ENCODE peak calls at places on chromosomes 5 and 9, in four cellular contexts. V is endodermal cell, T is spleen, Z is HepG2. Q is an unnamed sample.

GRCh38 chr9:107137495-107138202 is 145.4 kb upstream of the RAD23B start:
- DNase-seq in T (no peak), V (no peak), Z (peak), Q (no peak)

GRCh38 chr5:1665231-1665630 is 134.4 kb downstream of the MRPL36 start:
- DNase-seq in Z (no peak), V (no peak), T (no peak), Q (no peak)

GRCh38 chr9:136119259-136120118 is 814 bp upstream of the TMEM250 start:
- DNase-seq in Z (peak), V (peak), T (no peak), Q (no peak)

GRCh38 chr5:131496400-131496713 is 138.7 kb downstream of the RAPGEF6 start:
- DNase-seq in V (no peak), Z (no peak), T (no peak), Q (no peak)

GRCh38 chr9:99087462-99087861 is 17.5 kb upstream of the TGFBR1 start:
- DNase-seq in T (no peak), V (no peak), Z (no peak), Q (no peak)

GRCh38 chr9:123063172-123063508 is 29.7 kb downstream of the GPR21 start:
- DNase-seq in Z (no peak), V (no peak), T (no peak), Q (no peak)

GRCh38 chr5:34539183-34539582 is 116.9 kb upstream of the RAI14 start:
- DNase-seq in Z (no peak), V (no peak), T (no peak), Q (no peak)

GRCh38 chr9:116843863-116844620 is 156.9 kb downstream of the TRIM32 start:
- DNase-seq in V (no peak), T (no peak), Z (no peak), Q (no peak)

GRCh38 chr5:165735388-165735787 is 2230.0 kb downstream of the MAT2B start:
- DNase-seq in V (no peak), Z (no peak), T (no peak), Q (no peak)

GRCh38 chr9:127450170-127450830 is 906 bp downstream of the RPL12 start:
- DNase-seq in Z (no peak), T (no peak), V (peak), Q (no peak)

GRCh38 chr5:171806976-171807823 is 21.6 kb downstream of the SMIM23 start:
- DNase-seq in V (peak), T (peak), Z (no peak), Q (no peak)

GRCh38 chr9:114059047-114059803 is 18.9 kb downstream of the AMBP start:
- DNase-seq in T (peak), V (peak), Z (peak), Q (peak)

GRCh38 chr5:151014680-151015343 is 5.6 kb upstream of the GPX3 start:
- DNase-seq in Z (peak), T (no peak), V (no peak), Q (no peak)

GRCh38 chr9:20209421-20210340 is 412.6 kb downstream of the MLLT3 start:
- DNase-seq in T (no peak), Z (no peak), V (no peak), Q (no peak)

GRCh38 chr5:96483878-96484277 is 50.8 kb upstream of the PCSK1 start:
- DNase-seq in T (no peak), Z (peak), V (peak), Q (no peak)

GRCh38 chr9:69943146-69943545 is 100.5 kb upstream of the MAMDC2 start:
- DNase-seq in T (no peak), V (no peak), Z (no peak), Q (no peak)

GRCh38 chr5:124439609-124440008 is 306.8 kb downstream of the ZNF608 start:
- DNase-seq in Z (no peak), V (no peak), T (no peak), Q (no peak)

GRCh38 chr9:102497709-102498108 is 497.4 kb upstream of the CYLC2 start:
- DNase-seq in T (no peak), Z (no peak), V (no peak), Q (no peak)

GRCh38 chr9:109880276-109881169 is 100.5 kb downstream of the PALM2AKAP2 start:
- DNase-seq in Z (peak), T (no peak), V (peak), Q (no peak)

GRCh38 chr9:4315582-4316215 is 15.8 kb upstream of the GLIS3 start:
- DNase-seq in T (peak), Z (peak), V (peak), Q (no peak)

GRCh38 chr5:147935032-147935431 is 28.7 kb upstream of the C5orf46 start:
- DNase-seq in T (no peak), V (no peak), Z (peak), Q (no peak)

GRCh38 chr5:30438785-30439184 is 754.7 kb upstream of the CDH6 start:
- DNase-seq in T (no peak), V (peak), Z (no peak), Q (no peak)

GRCh38 chr9:89483592-89484474 is 14.1 kb downstream of the SEMA4D start:
- DNase-seq in V (no peak), T (peak), Z (no peak), Q (no peak)

GRCh38 chr9:14515564-14516198 is 177.6 kb downstream of the ZDHHC21 start:
- DNase-seq in Z (no peak), V (peak), T (no peak), Q (peak)

GRCh38 chr5:67805666-67806348 is 409.7 kb upstream of the PIK3R1 start:
- DNase-seq in Z (no peak), V (peak), T (no peak), Q (no peak)

GRCh38 chr5:33726422-33727165 is 165.2 kb downstream of the ADAMTS12 start:
- DNase-seq in V (no peak), Z (no peak), T (no peak), Q (no peak)

GRCh38 chr5:10454591-10455272 is 13.1 kb downstream of the ROPN1L start:
- DNase-seq in T (no peak), Z (no peak), V (no peak), Q (peak)

GRCh38 chr5:112491257-112491656 is 72.2 kb upstream of the EPB41L4A start:
- DNase-seq in T (no peak), V (peak), Z (peak), Q (no peak)

GRCh38 chr5:57824047-57824446 is 341.4 kb upstream of the ACTBL2 start:
- DNase-seq in V (no peak), Z (no peak), T (no peak), Q (no peak)

GRCh38 chr5:151195622-151196021 is 28.3 kb downstream of the CCDC69 start:
- DNase-seq in T (no peak), Z (no peak), V (no peak), Q (no peak)

GRCh38 chr9:90890146-90890545 is 88.5 kb downstream of the SYK start:
- DNase-seq in V (peak), Z (peak), T (no peak), Q (no peak)

GRCh38 chr5:88889165-88890069 is 6.4 kb upstream of the MEF2C start:
- DNase-seq in Z (no peak), V (peak), T (peak), Q (no peak)

GRCh38 chr9:119986205-119986604 is 593.8 kb downstream of the CDK5RAP2 start:
- DNase-seq in Z (no peak), T (no peak), V (no peak), Q (no peak)

GRCh38 chr9:2307480-2307879 is 292.3 kb downstream of the SMARCA2 start:
- DNase-seq in T (no peak), V (no peak), Z (no peak), Q (no peak)

GRCh38 chr9:32339424-32339823 is 45.0 kb upstream of the ACO1 start:
- DNase-seq in V (no peak), Z (no peak), T (no peak), Q (no peak)

GRCh38 chr5:6788956-6789649 is 75.9 kb downstream of the TENT4A start:
- DNase-seq in V (peak), Z (no peak), T (no peak), Q (no peak)

GRCh38 chr9:121199921-121200320 is 1.7 kb downstream of the RAB14 start:
- DNase-seq in Z (no peak), V (no peak), T (no peak), Q (no peak)

GRCh38 chr9:127919253-127919815 is 2.5 kb upstream of the ST6GALNAC4 start:
- DNase-seq in V (no peak), Z (peak), T (no peak), Q (peak)

GRCh38 chr5:39219433-39219832 is at the start of gene FYB1:
- DNase-seq in Z (no peak), T (peak), V (no peak), Q (no peak)
- H3K4me3 ChIP-seq in Z (no peak), T (peak), V (no peak), Q (no peak)

DNA sequence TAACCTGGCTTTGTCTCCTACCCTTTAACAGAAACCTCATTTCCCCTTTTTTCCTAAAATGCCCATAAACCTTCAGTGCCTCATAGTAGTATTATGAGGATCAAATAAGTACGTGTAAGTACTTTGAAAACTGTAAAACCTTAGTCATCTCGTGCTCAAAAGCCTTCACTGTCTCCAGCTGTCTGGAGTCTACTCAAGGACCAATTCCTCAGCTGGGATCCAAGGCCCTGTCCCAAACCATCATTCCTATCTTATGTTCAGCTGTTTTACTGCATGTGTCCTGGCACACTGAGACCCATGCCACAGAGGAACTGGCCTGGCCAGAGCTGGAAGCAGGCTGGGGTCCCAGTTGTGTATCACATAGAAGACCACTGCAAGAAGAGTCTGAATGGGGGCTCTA is 15.9 kb downstream of the ADAMTSL1 start:
- DNase-seq in V (no peak), T (no peak), Z (no peak), Q (peak)
- H3K4me3 ChIP-seq in V (no peak), T (no peak), Z (no peak), Q (peak)

DNA sequence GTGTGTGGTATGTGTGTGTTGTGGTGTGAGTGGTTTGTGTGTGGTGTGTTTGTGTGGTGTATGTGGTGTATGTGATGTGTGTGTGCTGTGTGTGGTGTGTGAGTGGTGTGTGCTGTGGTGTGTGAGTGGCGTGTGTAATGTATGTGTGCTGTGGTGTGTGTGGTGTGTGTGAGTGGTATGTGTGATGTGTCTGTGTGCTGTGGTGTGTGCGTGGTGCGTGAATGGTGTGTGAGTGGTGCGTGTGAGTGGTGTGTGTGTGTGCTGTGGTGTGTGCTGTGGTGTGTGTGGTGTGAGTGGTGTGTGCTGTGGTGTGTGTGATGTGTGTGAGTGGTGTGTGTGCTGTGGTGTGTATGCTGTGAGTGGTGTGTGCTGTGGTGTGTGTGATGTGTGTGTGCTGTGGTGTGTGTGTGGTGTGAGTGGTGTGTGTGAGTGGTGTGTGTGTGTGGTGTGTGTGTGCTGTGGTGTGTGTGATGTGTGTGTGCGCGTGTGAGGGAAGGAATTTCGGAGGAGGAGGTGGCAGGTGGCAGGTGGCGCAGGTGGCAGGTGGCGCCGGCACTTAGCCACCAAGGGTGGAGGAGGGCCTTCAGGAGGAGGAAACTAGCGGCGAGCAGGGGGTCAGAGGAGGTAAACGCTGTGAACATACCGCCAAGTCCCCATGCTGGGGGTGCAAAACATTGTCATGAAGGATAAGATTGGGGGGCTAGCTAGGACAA is 191.8 kb downstream of the MELK start:
- DNase-seq in Z (no peak), T (no peak), V (no peak), Q (no peak)
- H3K4me3 ChIP-seq in Z (peak), T (no peak), V (no peak), Q (no peak)

DNA sequence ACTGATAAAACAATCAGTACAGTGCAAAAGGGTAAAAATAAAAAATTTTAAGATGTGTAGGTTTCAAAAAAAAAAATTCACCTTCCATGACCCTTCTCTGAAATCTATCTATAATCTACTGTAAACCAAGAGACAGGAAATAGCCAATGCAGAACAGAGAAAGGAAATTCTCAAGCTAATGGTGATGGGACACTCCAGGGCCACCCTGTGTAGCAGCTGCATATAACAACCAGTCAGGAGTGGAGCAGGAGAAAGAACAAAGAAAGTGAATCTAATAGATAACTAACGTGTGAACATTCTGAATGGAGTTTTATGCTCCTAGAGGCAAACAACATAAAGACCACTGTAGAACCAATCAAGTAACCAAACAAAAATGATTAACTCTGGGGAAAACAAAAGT is 16.6 kb downstream of the SPTLC1 start:
- DNase-seq in V (no peak), Z (no peak), T (no peak), Q (no peak)
- H3K4me3 ChIP-seq in V (no peak), Z (no peak), T (no peak), Q (no peak)

GRCh38 chr5:9265391-9266287 is 280.2 kb downstream of the SEMA5A start:
- DNase-seq in V (peak), T (no peak), Z (no peak), Q (peak)
- H3K4me3 ChIP-seq in V (no peak), T (no peak), Z (no peak), Q (no peak)

GRCh38 chr9:7240569-7241311 is 483.0 kb downstream of the KDM4C start:
- DNase-seq in Z (no peak), V (no peak), T (no peak), Q (no peak)
- H3K4me3 ChIP-seq in Z (no peak), V (no peak), T (no peak), Q (no peak)

DNA sequence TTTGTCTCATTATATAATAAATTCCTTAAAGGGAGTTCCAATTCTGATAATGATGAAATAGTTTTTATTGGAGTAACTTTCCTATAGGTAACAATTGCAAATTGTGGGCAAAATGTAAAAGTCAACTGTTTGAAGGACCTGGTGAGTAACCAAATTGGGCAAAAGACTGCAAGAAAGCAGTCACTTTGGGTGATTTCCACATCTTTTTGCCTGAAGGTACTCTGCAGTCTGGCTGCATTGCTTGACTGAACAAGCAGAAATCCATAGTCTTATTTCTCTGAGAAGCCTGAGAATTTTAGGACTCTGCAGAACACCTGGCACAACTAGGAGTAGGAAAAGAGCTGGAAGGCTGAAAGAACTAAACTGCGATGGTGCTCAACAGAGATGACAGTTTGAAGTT is 114.9 kb downstream of the HOMER1 start:
- DNase-seq in T (no peak), V (no peak), Z (no peak), Q (no peak)
- H3K4me3 ChIP-seq in T (no peak), V (no peak), Z (no peak), Q (no peak)